ENCODE peak calls at places on chromosomes 11 and 22, in ten cellular contexts. T is GM23338, J is HCT116, G is HL-60, V is stomach, Z is Panc1, F is SK-N-SH, S is K562, E is breast epithelium, Q is esophagus muscularis mucosa. U is an unnamed sample.

GRCh38 chr11:113184498-113184897 is 129.9 kb upstream of the TTC12 start:
- DNase-seq in F (no peak), J (no peak), E (no peak), G (no peak), Z (peak), V (no peak), S (no peak), T (no peak), Q (no peak), U (no peak)

GRCh38 chr22:48627966-48628365 is 1199.7 kb downstream of the BRD1 start:
- DNase-seq in V (no peak), F (peak), S (no peak), G (no peak), T (no peak), J (no peak), Z (no peak), E (no peak), Q (no peak), U (no peak)

GRCh38 chr22:23684561-23685031 is 6.2 kb upstream of the RGL4 start:
- DNase-seq in J (no peak), E (no peak), V (peak), F (no peak), S (peak), T (no peak), Q (no peak), Z (no peak), G (no peak), U (no peak)

GRCh38 chr11:71447791-71448256 is 369 bp downstream of the DHCR7 start:
- DNase-seq in F (peak), Z (no peak), E (no peak), S (peak), T (peak), Q (no peak), G (no peak), J (no peak), V (peak), U (peak)

GRCh38 chr11:18727499-18728236 is 1.7 kb upstream of the IGSF22 start:
- DNase-seq in E (no peak), F (peak), G (no peak), V (no peak), T (peak), Q (no peak), J (peak), Z (peak), S (peak), U (peak)

GRCh38 chr11:95291946-95292345 is 60.9 kb upstream of the SESN3 start:
- DNase-seq in J (no peak), Z (no peak), F (no peak), T (no peak), G (no peak), Q (no peak), E (no peak), S (no peak), V (peak), U (peak)

GRCh38 chr11:833114-833791 is 501 bp downstream of the CD151 start:
- DNase-seq in T (peak), G (no peak), F (peak), J (no peak), V (peak), Z (no peak), E (no peak), Q (no peak), S (peak), U (peak)

GRCh38 chr22:30217698-30218565 is 28.6 kb downstream of the LIF start:
- DNase-seq in T (no peak), V (no peak), J (no peak), Q (no peak), E (no peak), G (no peak), S (no peak), Z (no peak), F (no peak), U (no peak)

GRCh38 chr22:48890693-48891554 is 936.7 kb downstream of the BRD1 start:
- DNase-seq in T (no peak), Z (no peak), V (peak), G (no peak), J (no peak), F (no peak), Q (peak), S (no peak), E (no peak), U (no peak)

GRCh38 chr11:130535530-130535929 is 87.1 kb downstream of the ADAMTS15 start:
- DNase-seq in F (no peak), G (no peak), S (no peak), J (no peak), Z (no peak), T (no peak), E (peak), Q (no peak), V (no peak), U (no peak)

GRCh38 chr11:20337526-20338154 is 25.9 kb upstream of the HTATIP2 start:
- DNase-seq in V (no peak), G (no peak), T (peak), S (peak), Q (no peak), E (no peak), Z (no peak), F (peak), J (peak), U (peak)

GRCh38 chr22:43039800-43040199 is 24.9 kb upstream of the PACSIN2 start:
- DNase-seq in S (no peak), Q (no peak), E (no peak), J (no peak), G (no peak), Z (no peak), T (no peak), F (no peak), V (no peak), U (no peak)

GRCh38 chr22:43035250-43035649 is 20.3 kb upstream of the PACSIN2 start:
- DNase-seq in Z (no peak), G (no peak), V (no peak), Q (no peak), J (no peak), S (no peak), T (no peak), E (no peak), F (no peak), U (no peak)

GRCh38 chr22:43042101-43042780 is 27.3 kb upstream of the PACSIN2 start:
- DNase-seq in Z (no peak), V (no peak), F (no peak), Q (no peak), S (no peak), E (peak), J (no peak), G (no peak), T (no peak), U (no peak)

DNA sequence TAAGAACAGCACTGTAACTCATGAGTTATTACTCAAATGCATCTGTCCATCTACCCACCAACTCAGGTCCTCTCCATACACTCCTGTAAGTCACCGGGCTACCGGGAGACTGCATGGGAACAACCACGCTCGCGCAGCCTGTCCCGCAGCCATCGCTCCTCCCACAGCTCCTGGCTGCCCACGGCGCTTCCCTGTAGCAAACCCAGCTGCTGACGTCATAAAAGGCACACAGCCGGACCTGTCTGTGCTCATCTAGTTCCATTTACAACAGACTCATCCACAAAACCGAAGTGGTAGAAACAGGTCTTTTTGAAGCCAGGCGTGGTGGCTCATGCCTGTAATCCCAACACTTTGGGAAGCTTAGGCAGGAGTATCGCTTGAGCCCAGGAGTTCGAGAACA is 23.4 kb upstream of the PACSIN2 start:
- DNase-seq in E (no peak), J (no peak), F (no peak), V (no peak), Z (no peak), Q (no peak), G (no peak), T (no peak), S (peak), U (no peak)
- TF ChIP-seq POLR2AphosphoS5 in E (no peak), J (no peak), F (no peak), V (no peak), Z (no peak), Q (no peak), G (no peak), T (no peak), S (no peak), U (no peak)

DNA sequence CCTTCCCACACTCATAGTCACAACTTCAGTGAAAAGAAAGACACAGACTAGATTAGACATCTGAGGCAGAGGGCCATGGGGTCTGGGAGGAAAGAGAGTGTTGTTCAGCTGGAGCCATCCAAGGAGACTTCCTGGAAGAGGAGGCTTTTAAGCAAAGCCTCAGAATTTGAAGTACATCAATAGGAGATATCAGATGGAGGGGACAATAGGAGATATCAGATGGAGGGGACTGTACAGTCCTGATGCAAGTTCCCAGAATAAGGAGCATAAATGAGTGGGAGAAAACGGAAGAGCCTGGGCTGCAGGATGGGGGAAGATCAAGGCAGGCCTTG is 15.6 kb upstream of the DGKZ start:
- DNase-seq in J (no peak), S (no peak), T (no peak), V (no peak), F (no peak), G (no peak), E (no peak), Z (no peak), Q (no peak), U (no peak)
- TF ChIP-seq CTCF in J (no peak), S (no peak), T (no peak), V (no peak), F (no peak), G (no peak), E (no peak), Z (no peak), Q (no peak), U (no peak)

DNA sequence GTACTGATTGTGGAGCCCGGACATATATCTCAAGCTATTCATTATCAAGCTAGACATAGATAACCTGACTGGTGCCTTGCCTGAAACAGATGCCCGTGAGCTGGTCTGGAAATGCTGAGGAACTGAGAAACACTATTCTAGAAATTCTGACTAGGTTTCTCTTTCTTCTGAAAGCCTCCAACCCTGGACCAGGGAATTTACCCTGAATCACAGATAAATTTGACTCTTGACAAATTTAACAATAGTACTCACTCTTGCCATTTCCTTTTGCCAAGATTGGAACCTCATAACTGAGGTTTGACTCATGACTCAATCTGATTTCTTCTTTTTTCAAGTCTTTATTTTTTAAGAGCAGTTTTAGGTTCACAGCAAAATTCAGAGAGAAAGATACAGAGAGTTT is 189.6 kb upstream of the SYN3 start:
- DNase-seq in E (no peak), Z (no peak), S (no peak), F (no peak), J (no peak), G (no peak), T (no peak), Q (peak), V (no peak), U (no peak)
- TF ChIP-seq POLR2AphosphoS5 in E (no peak), Z (no peak), S (no peak), F (no peak), J (no peak), G (no peak), T (no peak), Q (no peak), V (no peak), U (no peak)

DNA sequence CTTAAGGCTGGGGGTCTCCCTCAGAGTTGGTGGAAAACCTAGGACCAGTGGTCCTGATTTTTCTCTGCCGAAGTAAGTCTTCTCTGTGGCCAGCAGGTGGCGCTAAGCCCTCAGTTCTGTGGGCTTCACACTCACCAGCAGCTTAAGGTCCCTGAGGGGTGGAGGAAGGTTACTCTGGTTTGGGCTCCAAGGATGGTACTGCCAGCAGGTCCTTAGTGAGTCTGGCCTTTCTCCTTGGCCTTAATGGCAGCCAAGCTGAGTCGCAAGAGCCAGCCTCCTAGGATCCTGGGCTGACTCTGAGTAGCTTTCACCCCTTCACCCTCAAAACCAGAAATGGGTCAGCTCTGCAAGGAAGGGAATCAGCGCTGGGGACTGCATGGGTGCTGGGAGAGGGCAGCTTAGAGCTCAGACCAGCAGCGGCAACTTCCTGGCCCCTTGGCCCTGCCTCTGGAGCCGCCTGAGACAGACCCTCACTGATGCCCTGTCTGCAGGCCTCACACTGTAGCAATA is 4.4 kb downstream of the KCNJ11 start:
- DNase-seq in E (no peak), Z (peak), V (peak), F (peak), J (peak), S (peak), Q (no peak), G (peak), T (peak), U (peak)
- TF ChIP-seq CTCF in E (peak), Z (peak), V (peak), F (peak), J (peak), S (peak), Q (peak), G (peak), T (peak), U (peak)

GRCh38 chr11:68810164-68810563 is 31.6 kb downstream of the CPT1A start:
- DNase-seq in F (peak), G (no peak), J (no peak), E (no peak), Z (no peak), T (no peak), Q (no peak), V (peak), S (no peak), U (peak)
- TF ChIP-seq POLR2AphosphoS5 in F (no peak), G (no peak), J (no peak), E (no peak), Z (no peak), T (no peak), Q (peak), V (no peak), S (no peak), U (no peak)

GRCh38 chr22:25134028-25134427 is 65.6 kb upstream of the CRYBB3 start:
- DNase-seq in J (no peak), S (no peak), Z (no peak), G (no peak), F (peak), E (peak), T (no peak), Q (no peak), V (peak), U (peak)

GRCh38 chr22:25127274-25127673 is 72.4 kb upstream of the CRYBB3 start:
- DNase-seq in V (no peak), E (no peak), S (no peak), T (no peak), G (no peak), Q (no peak), F (no peak), J (no peak), Z (no peak), U (no peak)

GRCh38 chr22:25130462-25130861 is 69.2 kb upstream of the CRYBB3 start:
- DNase-seq in Q (no peak), G (no peak), Z (no peak), T (no peak), E (no peak), J (no peak), V (no peak), S (no peak), F (no peak), U (peak)

GRCh38 chr22:25134451-25134850 is 65.2 kb upstream of the CRYBB3 start:
- DNase-seq in Q (no peak), V (no peak), S (no peak), G (no peak), F (no peak), T (no peak), E (no peak), Z (no peak), J (no peak), U (peak)

GRCh38 chr22:25131198-25131887 is 68.3 kb upstream of the CRYBB3 start:
- DNase-seq in V (no peak), T (no peak), F (no peak), Z (no peak), Q (no peak), G (no peak), S (no peak), E (no peak), J (no peak), U (peak)
- TF ChIP-seq CTCF in V (no peak), T (no peak), F (no peak), Z (no peak), Q (no peak), G (no peak), S (no peak), E (no peak), J (no peak), U (no peak)

GRCh38 chr11:117884994-117885393 is 8.5 kb upstream of the FXYD6 start:
- DNase-seq in F (no peak), G (no peak), S (no peak), V (no peak), Z (no peak), E (peak), Q (no peak), J (no peak), T (no peak), U (no peak)

GRCh38 chr11:117888140-117888561 is 11.7 kb upstream of the FXYD6 start:
- DNase-seq in Q (no peak), S (no peak), T (no peak), Z (no peak), F (no peak), G (no peak), V (no peak), J (no peak), E (no peak), U (no peak)

GRCh38 chr11:117887431-117888139 is 11.1 kb upstream of the FXYD6 start:
- DNase-seq in E (no peak), V (no peak), S (no peak), J (no peak), Q (no peak), G (no peak), F (no peak), T (no peak), Z (no peak), U (no peak)

GRCh38 chr11:117883063-117883462 is 6.6 kb upstream of the FXYD6 start:
- DNase-seq in F (no peak), Q (no peak), T (no peak), J (no peak), G (no peak), V (no peak), E (peak), S (no peak), Z (no peak), U (no peak)

DNA sequence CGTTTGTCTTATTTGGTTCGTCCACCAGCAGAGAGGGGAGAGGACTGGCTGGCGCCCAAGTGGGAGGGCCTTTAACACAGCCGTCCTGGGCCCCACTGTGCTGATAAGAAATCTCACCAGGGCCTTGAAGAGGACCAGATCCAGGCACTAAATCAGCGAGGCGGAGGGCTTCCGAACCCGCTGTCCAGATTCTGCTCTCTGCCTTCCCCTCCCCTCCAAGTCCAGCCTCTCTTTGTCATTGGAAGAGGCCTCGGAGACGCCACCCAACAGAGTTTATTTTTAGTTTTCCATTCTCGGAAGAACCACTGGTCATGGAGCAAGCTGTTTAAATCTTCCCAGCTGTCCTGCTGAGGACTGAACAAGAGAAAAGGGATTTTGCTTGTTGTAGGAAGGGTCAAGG is 9.3 kb upstream of the FXYD6 start:
- DNase-seq in J (no peak), G (no peak), E (peak), S (peak), Z (no peak), Q (no peak), F (no peak), T (no peak), V (no peak), U (peak)
- TF ChIP-seq POLR2AphosphoS5 in J (no peak), G (no peak), E (no peak), S (no peak), Z (no peak), Q (peak), F (no peak), T (no peak), V (no peak), U (peak)

GRCh38 chr11:86799680-86800075 is 664 bp upstream of the PRSS23 start:
- DNase-seq in F (peak), S (no peak), G (no peak), J (no peak), V (no peak), T (peak), E (no peak), Z (no peak), Q (no peak), U (no peak)
- TF ChIP-seq CTCF in F (no peak), S (no peak), G (no peak), J (no peak), V (no peak), T (peak), E (no peak), Z (peak), Q (no peak), U (no peak)

DNA sequence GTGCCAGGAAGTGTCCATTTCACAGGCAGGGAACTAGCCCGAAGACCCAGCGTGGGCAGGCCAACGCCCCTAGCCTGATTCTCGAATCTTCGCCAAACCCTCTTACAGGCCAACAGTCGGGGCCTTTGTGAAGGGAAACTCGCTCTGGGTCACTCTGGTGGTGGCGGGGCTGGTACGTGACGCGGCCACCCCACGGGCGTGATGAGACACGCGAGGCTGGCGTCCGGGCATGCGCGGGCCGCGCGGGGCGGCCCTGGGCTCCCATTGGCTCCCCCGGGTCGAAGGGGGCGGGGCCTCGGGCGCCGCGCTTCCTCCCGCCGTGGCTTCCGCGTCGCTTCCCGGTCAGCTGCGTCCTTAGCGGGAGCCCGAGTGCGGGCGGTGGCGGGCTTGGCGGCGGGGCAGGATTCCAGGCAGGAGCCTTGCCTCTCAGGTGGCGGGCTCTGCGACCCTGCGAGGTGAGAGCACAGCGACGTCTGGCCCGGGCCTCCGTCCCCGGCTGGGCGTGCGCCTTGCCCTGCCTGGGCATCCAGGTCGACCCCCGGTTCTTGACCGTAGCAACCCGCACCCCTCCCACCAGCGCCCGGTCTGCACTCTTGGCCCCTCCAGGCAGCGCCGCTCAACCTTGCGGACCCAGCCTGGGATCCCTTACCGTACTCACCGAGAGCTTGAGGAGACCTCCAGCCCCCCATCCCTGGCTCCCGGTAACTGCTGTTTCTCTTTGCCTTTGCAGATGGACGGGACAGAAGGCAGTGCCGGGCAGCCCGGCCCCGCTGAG is at the start of gene FRMD8:
- DNase-seq in V (peak), G (peak), S (peak), E (peak), T (peak), F (peak), Q (peak), Z (peak), J (peak), U (peak)
- TF ChIP-seq POLR2AphosphoS5 in V (peak), G (peak), S (peak), E (peak), T (peak), F (peak), Q (peak), Z (peak), J (peak), U (peak)